ENCODE peak calls at places on chromosomes 6 and 20, in nine cellular contexts. One of them, this sample, is unnamed.

GRCh38 chr6:116049381-116049780 is 11.3 kb downstream of the FRK start:
- DNase-seq in Caki2: no peak
- DNase-seq in kidney tubule cell: no peak
- DNase-seq in A549: no peak
- DNase-seq in T follicular helper cell: no peak
- DNase-seq in cardiac fibroblast: no peak
- DNase-seq in activated CD4-positive, alpha-beta T cell treated with anti-CD3 and anti-CD28 coated beads for 48 hours: no peak
- DNase-seq in T-helper 9 cell: no peak
- DNase-seq in stimulated activated CD8-positive, alpha-beta memory T cell treated with anti-CD3 and anti-CD28 coated beads, Interleukin-15, amount 100 ng/mL, for 4 hours: no peak
- DNase-seq in this sample: no peak

GRCh38 chr6:146857960-146858308 is 259.2 kb downstream of the ADGB start:
- DNase-seq in Caki2: no peak
- DNase-seq in kidney tubule cell: no peak
- DNase-seq in A549: peak; percentile 7
- DNase-seq in T follicular helper cell: no peak
- DNase-seq in cardiac fibroblast: no peak
- DNase-seq in activated CD4-positive, alpha-beta T cell treated with anti-CD3 and anti-CD28 coated beads for 48 hours: no peak
- DNase-seq in T-helper 9 cell: no peak
- DNase-seq in stimulated activated CD8-positive, alpha-beta memory T cell treated with anti-CD3 and anti-CD28 coated beads, Interleukin-15, amount 100 ng/mL, for 4 hours: no peak
- DNase-seq in this sample: peak; percentile 67

GRCh38 chr20:7038029-7038428 is 270.5 kb downstream of the BMP2 start:
- DNase-seq in Caki2: peak; percentile 33
- DNase-seq in kidney tubule cell: peak; percentile 79
- DNase-seq in A549: no peak
- DNase-seq in T follicular helper cell: no peak
- DNase-seq in cardiac fibroblast: peak; percentile 69
- DNase-seq in activated CD4-positive, alpha-beta T cell treated with anti-CD3 and anti-CD28 coated beads for 48 hours: no peak
- DNase-seq in T-helper 9 cell: no peak
- DNase-seq in stimulated activated CD8-positive, alpha-beta memory T cell treated with anti-CD3 and anti-CD28 coated beads, Interleukin-15, amount 100 ng/mL, for 4 hours: no peak
- DNase-seq in this sample: no peak

GRCh38 chr6:109056661-109057060 is 38.0 kb downstream of the SESN1 start:
- DNase-seq in Caki2: no peak
- DNase-seq in kidney tubule cell: no peak
- DNase-seq in A549: no peak
- DNase-seq in T follicular helper cell: no peak
- DNase-seq in cardiac fibroblast: no peak
- DNase-seq in activated CD4-positive, alpha-beta T cell treated with anti-CD3 and anti-CD28 coated beads for 48 hours: no peak
- DNase-seq in T-helper 9 cell: no peak
- DNase-seq in stimulated activated CD8-positive, alpha-beta memory T cell treated with anti-CD3 and anti-CD28 coated beads, Interleukin-15, amount 100 ng/mL, for 4 hours: no peak
- DNase-seq in this sample: no peak

GRCh38 chr6:146803601-146804000 is 204.8 kb downstream of the ADGB start:
- DNase-seq in Caki2: no peak
- DNase-seq in kidney tubule cell: no peak
- DNase-seq in A549: no peak
- DNase-seq in T follicular helper cell: no peak
- DNase-seq in cardiac fibroblast: peak; percentile 22
- DNase-seq in activated CD4-positive, alpha-beta T cell treated with anti-CD3 and anti-CD28 coated beads for 48 hours: no peak
- DNase-seq in T-helper 9 cell: no peak
- DNase-seq in stimulated activated CD8-positive, alpha-beta memory T cell treated with anti-CD3 and anti-CD28 coated beads, Interleukin-15, amount 100 ng/mL, for 4 hours: no peak
- DNase-seq in this sample: no peak

GRCh38 chr6:100255701-100256100 is 209.0 kb downstream of the SIM1 start:
- DNase-seq in Caki2: no peak
- DNase-seq in kidney tubule cell: no peak
- DNase-seq in A549: no peak
- DNase-seq in T follicular helper cell: no peak
- DNase-seq in cardiac fibroblast: no peak
- DNase-seq in activated CD4-positive, alpha-beta T cell treated with anti-CD3 and anti-CD28 coated beads for 48 hours: no peak
- DNase-seq in T-helper 9 cell: no peak
- DNase-seq in stimulated activated CD8-positive, alpha-beta memory T cell treated with anti-CD3 and anti-CD28 coated beads, Interleukin-15, amount 100 ng/mL, for 4 hours: no peak
- DNase-seq in this sample: no peak

GRCh38 chr6:110537208-110538123 is 61.1 kb upstream of the SLC22A16 start:
- DNase-seq in Caki2: peak; percentile 80
- DNase-seq in kidney tubule cell: peak; percentile 95
- DNase-seq in A549: peak; percentile 70
- DNase-seq in T follicular helper cell: no peak
- DNase-seq in cardiac fibroblast: peak; percentile 97
- DNase-seq in activated CD4-positive, alpha-beta T cell treated with anti-CD3 and anti-CD28 coated beads for 48 hours: no peak
- DNase-seq in T-helper 9 cell: no peak
- DNase-seq in stimulated activated CD8-positive, alpha-beta memory T cell treated with anti-CD3 and anti-CD28 coated beads, Interleukin-15, amount 100 ng/mL, for 4 hours: no peak
- DNase-seq in this sample: no peak

GRCh38 chr6:156991971-156992370 is 214.8 kb downstream of the ARID1B start:
- DNase-seq in Caki2: no peak
- DNase-seq in kidney tubule cell: peak; percentile 36
- DNase-seq in A549: peak; percentile 10
- DNase-seq in T follicular helper cell: no peak
- DNase-seq in cardiac fibroblast: peak; percentile 28
- DNase-seq in activated CD4-positive, alpha-beta T cell treated with anti-CD3 and anti-CD28 coated beads for 48 hours: no peak
- DNase-seq in T-helper 9 cell: no peak
- DNase-seq in stimulated activated CD8-positive, alpha-beta memory T cell treated with anti-CD3 and anti-CD28 coated beads, Interleukin-15, amount 100 ng/mL, for 4 hours: no peak
- DNase-seq in this sample: no peak

GRCh38 chr20:10667077-10667401 is 6.8 kb downstream of the JAG1 start:
- DNase-seq in Caki2: no peak
- DNase-seq in kidney tubule cell: peak; percentile 38
- DNase-seq in A549: no peak
- DNase-seq in T follicular helper cell: no peak
- DNase-seq in cardiac fibroblast: peak; percentile 53
- DNase-seq in activated CD4-positive, alpha-beta T cell treated with anti-CD3 and anti-CD28 coated beads for 48 hours: no peak
- DNase-seq in T-helper 9 cell: no peak
- DNase-seq in stimulated activated CD8-positive, alpha-beta memory T cell treated with anti-CD3 and anti-CD28 coated beads, Interleukin-15, amount 100 ng/mL, for 4 hours: no peak
- DNase-seq in this sample: peak; percentile 40

GRCh38 chr6:79495246-79495645 is 42.0 kb downstream of the LCA5 start:
- DNase-seq in Caki2: no peak
- DNase-seq in kidney tubule cell: no peak
- DNase-seq in A549: no peak
- DNase-seq in T follicular helper cell: no peak
- DNase-seq in cardiac fibroblast: no peak
- DNase-seq in activated CD4-positive, alpha-beta T cell treated with anti-CD3 and anti-CD28 coated beads for 48 hours: no peak
- DNase-seq in T-helper 9 cell: no peak
- DNase-seq in stimulated activated CD8-positive, alpha-beta memory T cell treated with anti-CD3 and anti-CD28 coated beads, Interleukin-15, amount 100 ng/mL, for 4 hours: no peak
- DNase-seq in this sample: no peak

GRCh38 chr20:9838378-9839295 is at the start of gene PAK5:
- DNase-seq in Caki2: peak; percentile 72
- DNase-seq in kidney tubule cell: peak; percentile 44
- DNase-seq in A549: peak; percentile 68
- DNase-seq in T follicular helper cell: no peak
- DNase-seq in cardiac fibroblast: no peak
- DNase-seq in activated CD4-positive, alpha-beta T cell treated with anti-CD3 and anti-CD28 coated beads for 48 hours: no peak
- DNase-seq in T-helper 9 cell: no peak
- DNase-seq in stimulated activated CD8-positive, alpha-beta memory T cell treated with anti-CD3 and anti-CD28 coated beads, Interleukin-15, amount 100 ng/mL, for 4 hours: no peak
- DNase-seq in this sample: peak; percentile 87

GRCh38 chr6:30816791-30817739 is 67.3 kb upstream of the DDR1 start:
- DNase-seq in Caki2: no peak
- DNase-seq in kidney tubule cell: no peak
- DNase-seq in A549: no peak
- DNase-seq in T follicular helper cell: no peak
- DNase-seq in cardiac fibroblast: no peak
- DNase-seq in activated CD4-positive, alpha-beta T cell treated with anti-CD3 and anti-CD28 coated beads for 48 hours: peak; percentile 50
- DNase-seq in T-helper 9 cell: no peak
- DNase-seq in stimulated activated CD8-positive, alpha-beta memory T cell treated with anti-CD3 and anti-CD28 coated beads, Interleukin-15, amount 100 ng/mL, for 4 hours: no peak
- DNase-seq in this sample: no peak

GRCh38 chr6:71284785-71285184 is 3.8 kb upstream of the OGFRL1 start:
- DNase-seq in Caki2: no peak
- DNase-seq in kidney tubule cell: no peak
- DNase-seq in A549: no peak
- DNase-seq in T follicular helper cell: no peak
- DNase-seq in cardiac fibroblast: no peak
- DNase-seq in activated CD4-positive, alpha-beta T cell treated with anti-CD3 and anti-CD28 coated beads for 48 hours: no peak
- DNase-seq in T-helper 9 cell: no peak
- DNase-seq in stimulated activated CD8-positive, alpha-beta memory T cell treated with anti-CD3 and anti-CD28 coated beads, Interleukin-15, amount 100 ng/mL, for 4 hours: no peak
- DNase-seq in this sample: no peak

GRCh38 chr20:50704971-50705370 is 13.6 kb upstream of the RIPOR3 start:
- DNase-seq in Caki2: no peak
- DNase-seq in kidney tubule cell: peak; percentile 37
- DNase-seq in A549: no peak
- DNase-seq in T follicular helper cell: no peak
- DNase-seq in cardiac fibroblast: peak; percentile 46
- DNase-seq in activated CD4-positive, alpha-beta T cell treated with anti-CD3 and anti-CD28 coated beads for 48 hours: no peak
- DNase-seq in T-helper 9 cell: no peak
- DNase-seq in stimulated activated CD8-positive, alpha-beta memory T cell treated with anti-CD3 and anti-CD28 coated beads, Interleukin-15, amount 100 ng/mL, for 4 hours: no peak
- DNase-seq in this sample: no peak

GRCh38 chr6:75402296-75402695 is 91.3 kb downstream of the FILIP1 start:
- DNase-seq in Caki2: peak; percentile 37
- DNase-seq in kidney tubule cell: peak; percentile 83
- DNase-seq in A549: no peak
- DNase-seq in T follicular helper cell: no peak
- DNase-seq in cardiac fibroblast: peak; percentile 78
- DNase-seq in activated CD4-positive, alpha-beta T cell treated with anti-CD3 and anti-CD28 coated beads for 48 hours: no peak
- DNase-seq in T-helper 9 cell: no peak
- DNase-seq in stimulated activated CD8-positive, alpha-beta memory T cell treated with anti-CD3 and anti-CD28 coated beads, Interleukin-15, amount 100 ng/mL, for 4 hours: no peak
- DNase-seq in this sample: no peak

GRCh38 chr6:135062735-135063134 is 8.1 kb upstream of the HBS1L start:
- DNase-seq in Caki2: no peak
- DNase-seq in kidney tubule cell: peak; percentile 6
- DNase-seq in A549: no peak
- DNase-seq in T follicular helper cell: no peak
- DNase-seq in cardiac fibroblast: no peak
- DNase-seq in activated CD4-positive, alpha-beta T cell treated with anti-CD3 and anti-CD28 coated beads for 48 hours: no peak
- DNase-seq in T-helper 9 cell: no peak
- DNase-seq in stimulated activated CD8-positive, alpha-beta memory T cell treated with anti-CD3 and anti-CD28 coated beads, Interleukin-15, amount 100 ng/mL, for 4 hours: no peak
- DNase-seq in this sample: no peak

GRCh38 chr20:608970-609369 is 1.1 kb downstream of the TCF15 start:
- DNase-seq in Caki2: no peak
- DNase-seq in kidney tubule cell: no peak
- DNase-seq in A549: no peak
- DNase-seq in T follicular helper cell: no peak
- DNase-seq in cardiac fibroblast: no peak
- DNase-seq in activated CD4-positive, alpha-beta T cell treated with anti-CD3 and anti-CD28 coated beads for 48 hours: no peak
- DNase-seq in T-helper 9 cell: no peak
- DNase-seq in stimulated activated CD8-positive, alpha-beta memory T cell treated with anti-CD3 and anti-CD28 coated beads, Interleukin-15, amount 100 ng/mL, for 4 hours: no peak
- DNase-seq in this sample: no peak

GRCh38 chr20:62178316-62179161 is 4.3 kb upstream of the MTG2 start:
- DNase-seq in Caki2: no peak
- DNase-seq in kidney tubule cell: no peak
- DNase-seq in A549: no peak
- DNase-seq in T follicular helper cell: no peak
- DNase-seq in cardiac fibroblast: no peak
- DNase-seq in activated CD4-positive, alpha-beta T cell treated with anti-CD3 and anti-CD28 coated beads for 48 hours: no peak
- DNase-seq in T-helper 9 cell: no peak
- DNase-seq in stimulated activated CD8-positive, alpha-beta memory T cell treated with anti-CD3 and anti-CD28 coated beads, Interleukin-15, amount 100 ng/mL, for 4 hours: no peak
- DNase-seq in this sample: no peak

GRCh38 chr6:41505084-41506049 is 40.8 kb upstream of the FOXP4 start:
- DNase-seq in Caki2: peak; percentile 18
- DNase-seq in kidney tubule cell: peak; percentile 52
- DNase-seq in A549: no peak
- DNase-seq in T follicular helper cell: no peak
- DNase-seq in cardiac fibroblast: peak; percentile 63
- DNase-seq in activated CD4-positive, alpha-beta T cell treated with anti-CD3 and anti-CD28 coated beads for 48 hours: peak; percentile 41
- DNase-seq in T-helper 9 cell: no peak
- DNase-seq in stimulated activated CD8-positive, alpha-beta memory T cell treated with anti-CD3 and anti-CD28 coated beads, Interleukin-15, amount 100 ng/mL, for 4 hours: no peak
- DNase-seq in this sample: no peak

GRCh38 chr6:1832844-1833787 is 223.4 kb downstream of the FOXC1 start:
- DNase-seq in Caki2: peak; percentile 87
- DNase-seq in kidney tubule cell: peak; percentile 79
- DNase-seq in A549: no peak
- DNase-seq in T follicular helper cell: no peak
- DNase-seq in cardiac fibroblast: peak; percentile 46
- DNase-seq in activated CD4-positive, alpha-beta T cell treated with anti-CD3 and anti-CD28 coated beads for 48 hours: no peak
- DNase-seq in T-helper 9 cell: no peak
- DNase-seq in stimulated activated CD8-positive, alpha-beta memory T cell treated with anti-CD3 and anti-CD28 coated beads, Interleukin-15, amount 100 ng/mL, for 4 hours: no peak
- DNase-seq in this sample: no peak

GRCh38 chr6:18350728-18351127 is 36.4 kb upstream of the RNF144B start:
- DNase-seq in Caki2: no peak
- DNase-seq in kidney tubule cell: no peak
- DNase-seq in A549: no peak
- DNase-seq in T follicular helper cell: no peak
- DNase-seq in cardiac fibroblast: no peak
- DNase-seq in activated CD4-positive, alpha-beta T cell treated with anti-CD3 and anti-CD28 coated beads for 48 hours: no peak
- DNase-seq in T-helper 9 cell: no peak
- DNase-seq in stimulated activated CD8-positive, alpha-beta memory T cell treated with anti-CD3 and anti-CD28 coated beads, Interleukin-15, amount 100 ng/mL, for 4 hours: no peak
- DNase-seq in this sample: no peak

GRCh38 chr6:16409531-16410441 is 171.4 kb downstream of the GMPR start:
- DNase-seq in Caki2: peak; percentile 47
- DNase-seq in kidney tubule cell: peak; percentile 54
- DNase-seq in A549: peak; percentile 60
- DNase-seq in T follicular helper cell: peak; percentile 37
- DNase-seq in cardiac fibroblast: peak; percentile 79
- DNase-seq in activated CD4-positive, alpha-beta T cell treated with anti-CD3 and anti-CD28 coated beads for 48 hours: peak; percentile 74
- DNase-seq in T-helper 9 cell: peak; percentile 33
- DNase-seq in stimulated activated CD8-positive, alpha-beta memory T cell treated with anti-CD3 and anti-CD28 coated beads, Interleukin-15, amount 100 ng/mL, for 4 hours: no peak
- DNase-seq in this sample: peak; percentile 5

GRCh38 chr6:109467696-109468095 is 12.1 kb upstream of the MICAL1 start:
- DNase-seq in Caki2: no peak
- DNase-seq in kidney tubule cell: no peak
- DNase-seq in A549: no peak
- DNase-seq in T follicular helper cell: no peak
- DNase-seq in cardiac fibroblast: no peak
- DNase-seq in activated CD4-positive, alpha-beta T cell treated with anti-CD3 and anti-CD28 coated beads for 48 hours: no peak
- DNase-seq in T-helper 9 cell: no peak
- DNase-seq in stimulated activated CD8-positive, alpha-beta memory T cell treated with anti-CD3 and anti-CD28 coated beads, Interleukin-15, amount 100 ng/mL, for 4 hours: no peak
- DNase-seq in this sample: no peak

GRCh38 chr20:17626217-17627007 is 55.6 kb downstream of the RRBP1 start:
- DNase-seq in Caki2: no peak
- DNase-seq in kidney tubule cell: no peak
- DNase-seq in A549: no peak
- DNase-seq in T follicular helper cell: no peak
- DNase-seq in cardiac fibroblast: no peak
- DNase-seq in activated CD4-positive, alpha-beta T cell treated with anti-CD3 and anti-CD28 coated beads for 48 hours: no peak
- DNase-seq in T-helper 9 cell: no peak
- DNase-seq in stimulated activated CD8-positive, alpha-beta memory T cell treated with anti-CD3 and anti-CD28 coated beads, Interleukin-15, amount 100 ng/mL, for 4 hours: no peak
- DNase-seq in this sample: no peak

GRCh38 chr6:147207351-147207750 is 3.1 kb downstream of the STXBP5 start:
- DNase-seq in Caki2: no peak
- DNase-seq in kidney tubule cell: no peak
- DNase-seq in A549: no peak
- DNase-seq in T follicular helper cell: no peak
- DNase-seq in cardiac fibroblast: peak; percentile 59
- DNase-seq in activated CD4-positive, alpha-beta T cell treated with anti-CD3 and anti-CD28 coated beads for 48 hours: no peak
- DNase-seq in T-helper 9 cell: no peak
- DNase-seq in stimulated activated CD8-positive, alpha-beta memory T cell treated with anti-CD3 and anti-CD28 coated beads, Interleukin-15, amount 100 ng/mL, for 4 hours: no peak
- DNase-seq in this sample: no peak

GRCh38 chr6:20542927-20543602 is 8.8 kb downstream of the CDKAL1 start:
- DNase-seq in Caki2: peak; percentile 93
- DNase-seq in kidney tubule cell: peak; percentile 93
- DNase-seq in A549: peak; percentile 35
- DNase-seq in T follicular helper cell: no peak
- DNase-seq in cardiac fibroblast: peak; percentile 97
- DNase-seq in activated CD4-positive, alpha-beta T cell treated with anti-CD3 and anti-CD28 coated beads for 48 hours: peak; percentile 28
- DNase-seq in T-helper 9 cell: no peak
- DNase-seq in stimulated activated CD8-positive, alpha-beta memory T cell treated with anti-CD3 and anti-CD28 coated beads, Interleukin-15, amount 100 ng/mL, for 4 hours: no peak
- DNase-seq in this sample: no peak

GRCh38 chr20:62352402-62353288 is 14.5 kb downstream of the LAMA5 start:
- DNase-seq in Caki2: peak; percentile 58
- DNase-seq in kidney tubule cell: peak; percentile 90
- DNase-seq in A549: peak; percentile 93
- DNase-seq in T follicular helper cell: no peak
- DNase-seq in cardiac fibroblast: peak; percentile 20
- DNase-seq in activated CD4-positive, alpha-beta T cell treated with anti-CD3 and anti-CD28 coated beads for 48 hours: no peak
- DNase-seq in T-helper 9 cell: no peak
- DNase-seq in stimulated activated CD8-positive, alpha-beta memory T cell treated with anti-CD3 and anti-CD28 coated beads, Interleukin-15, amount 100 ng/mL, for 4 hours: no peak
- DNase-seq in this sample: no peak

GRCh38 chr20:309841-310644 is 12.7 kb downstream of the ZCCHC3 start:
- DNase-seq in Caki2: peak; percentile 99
- DNase-seq in kidney tubule cell: peak; percentile 92
- DNase-seq in A549: peak; percentile 73
- DNase-seq in T follicular helper cell: peak; percentile 55
- DNase-seq in cardiac fibroblast: peak; percentile 99
- DNase-seq in activated CD4-positive, alpha-beta T cell treated with anti-CD3 and anti-CD28 coated beads for 48 hours: peak; percentile 95
- DNase-seq in T-helper 9 cell: peak; percentile 42
- DNase-seq in stimulated activated CD8-positive, alpha-beta memory T cell treated with anti-CD3 and anti-CD28 coated beads, Interleukin-15, amount 100 ng/mL, for 4 hours: peak; percentile 58
- DNase-seq in this sample: peak; percentile 99

GRCh38 chr6:51570168-51570921 is 517.1 kb downstream of the PKHD1 start:
- DNase-seq in Caki2: no peak
- DNase-seq in kidney tubule cell: peak; percentile 56
- DNase-seq in A549: no peak
- DNase-seq in T follicular helper cell: no peak
- DNase-seq in cardiac fibroblast: no peak
- DNase-seq in activated CD4-positive, alpha-beta T cell treated with anti-CD3 and anti-CD28 coated beads for 48 hours: no peak
- DNase-seq in T-helper 9 cell: no peak
- DNase-seq in stimulated activated CD8-positive, alpha-beta memory T cell treated with anti-CD3 and anti-CD28 coated beads, Interleukin-15, amount 100 ng/mL, for 4 hours: no peak
- DNase-seq in this sample: no peak

This sample was measured in amygdala.